ENCODE peak calls at places on chromosome 1, in five cellular contexts. H is HepG2, K is GM12878, G is upper lobe of left lung, L is K562. O is an unnamed sample.

GRCh38 chr1:224696891-224697765 is 81.0 kb downstream of the CNIH3 start:
- ATAC-seq in K (no peak), H (no peak), L (no peak), G (no peak), O (no peak)

GRCh38 chr1:156502749-156503671 is 2.4 kb upstream of the MEF2D start:
- ATAC-seq in G (peak; percentile 29), H (no peak), L (no peak), K (no peak), O (peak; percentile 33)

GRCh38 chr1:187692799-187693198 is 864.0 kb downstream of the PLA2G4A start:
- ATAC-seq in G (no peak), H (no peak), L (no peak), K (no peak), O (no peak)

GRCh38 chr1:162973381-162973795 is 95.8 kb upstream of the RGS4 start:
- ATAC-seq in G (no peak), L (no peak), K (no peak), H (no peak), O (no peak)

GRCh38 chr1:9068971-9069323 is 488 bp downstream of the SLC2A5 start:
- ATAC-seq in H (no peak), K (peak; percentile 6), L (no peak), G (no peak), O (peak; percentile 24)

GRCh38 chr1:118963456-118964430 is 24.4 kb downstream of the TBX15 start:
- ATAC-seq in L (peak; percentile 89), K (no peak), H (peak; percentile 74), G (peak; percentile 70), O (peak; percentile 85)

GRCh38 chr1:213374369-213374768 is 323.3 kb downstream of the RPS6KC1 start:
- ATAC-seq in G (peak; percentile 73), K (peak; percentile 96), H (peak; percentile 11), L (peak; percentile 95), O (no peak)

GRCh38 chr1:165644064-165644735 is 13.2 kb downstream of the MGST3 start:
- ATAC-seq in H (no peak), K (peak; percentile 42), G (no peak), L (no peak), O (no peak)

GRCh38 chr1:162530318-162530984 is 31.1 kb upstream of the UAP1 start:
- ATAC-seq in K (peak; percentile 99), H (no peak), G (peak; percentile 41), L (peak; percentile 57), O (no peak)

GRCh38 chr1:39452540-39452939 is 38.9 kb upstream of the BMP8A start:
- ATAC-seq in K (no peak), G (no peak), H (no peak), L (no peak), O (no peak)

GRCh38 chr1:84842748-84843231 is 50.2 kb downstream of the LPAR3 start:
- ATAC-seq in L (no peak), G (no peak), H (no peak), K (no peak), O (no peak)

GRCh38 chr1:40075251-40075650 is 21.8 kb downstream of the PPT1 start:
- ATAC-seq in H (no peak), L (no peak), G (no peak), K (no peak), O (no peak)

GRCh38 chr1:248851390-248851789 is 7.5 kb downstream of the ZNF692 start:
- ATAC-seq in L (peak; percentile 18), H (no peak), K (no peak), G (no peak), O (peak; percentile 6)

GRCh38 chr1:53316058-53316741 is 11.7 kb downstream of the LRP8 start:
- ATAC-seq in G (no peak), H (no peak), L (peak; percentile 70), K (peak; percentile 57), O (no peak)

GRCh38 chr1:157916895-157917294 is 75.3 kb upstream of the CD5L start:
- ATAC-seq in L (no peak), G (no peak), K (no peak), H (no peak), O (no peak)

GRCh38 chr1:56506314-56506743 is 73.0 kb downstream of the PLPP3 start:
- ATAC-seq in H (no peak), G (peak; percentile 48), L (no peak), K (no peak), O (peak; percentile 56)

GRCh38 chr1:5724847-5725246 is 267.4 kb downstream of the NPHP4 start:
- ATAC-seq in L (no peak), K (no peak), G (no peak), H (no peak), O (no peak)

GRCh38 chr1:49527606-49528305 is 496.0 kb downstream of the AGBL4 start:
- ATAC-seq in L (no peak), K (no peak), G (no peak), H (no peak), O (no peak)

GRCh38 chr1:14429577-14429976 is 168.9 kb upstream of the KAZN start:
- ATAC-seq in G (no peak), H (no peak), K (no peak), L (no peak), O (no peak)

GRCh38 chr1:228837817-228838716 is 102.8 kb downstream of the RHOU start:
- ATAC-seq in H (peak; percentile 89), L (peak; percentile 83), K (peak; percentile 80), G (peak; percentile 89), O (peak; percentile 84)

GRCh38 chr1:24393892-24394291 is 19.7 kb downstream of the STPG1 start:
- ATAC-seq in G (no peak), H (no peak), L (no peak), K (no peak), O (no peak)

GRCh38 chr1:14320986-14321385 is 277.5 kb upstream of the KAZN start:
- ATAC-seq in L (no peak), K (no peak), G (no peak), H (no peak), O (no peak)

GRCh38 chr1:67883069-67883468 is 49.8 kb upstream of the GNG12 start:
- ATAC-seq in L (no peak), K (no peak), G (peak; percentile 32), H (no peak), O (no peak)

GRCh38 chr1:185565314-185565713 is 168.9 kb upstream of the HMCN1 start:
- ATAC-seq in G (no peak), L (no peak), K (no peak), H (no peak), O (no peak)
- TF ChIP-seq EP300 in G (no peak), L (no peak), K (no peak), H (no peak), O (no peak)

GRCh38 chr1:31910933-31911332 is 27.2 kb downstream of the PTP4A2 start:
- ATAC-seq in G (no peak), K (peak; percentile 72), H (peak; percentile 77), L (no peak), O (no peak)
- TF ChIP-seq POLR2AphosphoS5 in G (no peak), K (no peak), H (no peak), L (no peak), O (no peak)

GRCh38 chr1:200998323-200998722 is 25.2 kb downstream of the KIF21B start:
- ATAC-seq in G (no peak), H (no peak), L (no peak), K (no peak), O (no peak)
- H3K27me3 ChIP-seq in G (no peaks in the 10 kb centered on the region), H (no peaks in the 10 kb centered on the region), L (no peaks in the 10 kb centered on the region), K (no peaks in the 10 kb centered on the region), O (no peaks in the 10 kb centered on the region)

DNA sequence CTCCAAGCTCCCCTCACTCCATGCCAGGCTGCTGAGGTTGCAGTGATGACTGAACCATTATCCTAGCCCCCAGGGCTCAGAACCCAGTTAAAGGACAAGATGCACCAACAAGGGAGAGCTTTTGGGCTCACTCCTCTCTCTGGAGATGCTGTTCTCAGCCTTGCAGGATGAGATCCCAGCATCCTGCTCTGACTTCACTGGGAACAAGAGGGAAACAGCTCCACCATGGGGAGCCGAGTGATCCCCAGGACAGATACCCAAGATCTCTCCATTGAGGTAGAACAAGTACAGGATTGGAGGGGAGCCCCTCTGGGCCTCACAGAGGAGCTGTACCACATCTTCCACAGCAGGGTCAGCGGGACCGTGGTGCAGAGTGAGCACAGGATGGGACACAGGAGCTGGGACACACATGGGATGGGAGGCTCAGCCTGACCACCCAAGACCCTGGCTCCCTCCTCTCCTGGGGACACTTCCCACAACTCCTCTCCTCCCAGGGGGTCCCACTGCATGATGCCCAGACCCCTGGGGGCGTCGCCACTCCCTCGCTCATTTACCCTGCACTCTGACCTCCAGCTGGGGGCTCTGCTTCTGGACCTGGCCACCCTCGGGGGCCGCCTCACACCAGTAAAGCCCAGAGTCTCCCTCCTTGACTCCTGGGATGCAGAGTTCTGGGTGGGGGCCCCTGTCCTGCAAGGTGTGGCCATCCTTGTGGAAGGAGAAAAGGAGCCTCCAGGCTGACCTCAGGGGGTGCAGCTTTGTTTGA is 18.6 kb upstream of the SLAMF9 start:
- ATAC-seq in H (no peak), G (no peak), K (no peak), L (no peak), O (no peak)
- TF ChIP-seq EP300 in H (no peak), G (no peak), K (no peak), L (no peak), O (no peak)

GRCh38 chr1:179441456-179441855 is 75.7 kb downstream of the AXDND1 start:
- ATAC-seq in G (no peak), L (no peak), K (no peak), H (peak; percentile 26), O (no peak)
- TF ChIP-seq POLR2AphosphoS5 in G (no peak), L (no peak), K (no peak), H (no peak), O (no peak)

DNA sequence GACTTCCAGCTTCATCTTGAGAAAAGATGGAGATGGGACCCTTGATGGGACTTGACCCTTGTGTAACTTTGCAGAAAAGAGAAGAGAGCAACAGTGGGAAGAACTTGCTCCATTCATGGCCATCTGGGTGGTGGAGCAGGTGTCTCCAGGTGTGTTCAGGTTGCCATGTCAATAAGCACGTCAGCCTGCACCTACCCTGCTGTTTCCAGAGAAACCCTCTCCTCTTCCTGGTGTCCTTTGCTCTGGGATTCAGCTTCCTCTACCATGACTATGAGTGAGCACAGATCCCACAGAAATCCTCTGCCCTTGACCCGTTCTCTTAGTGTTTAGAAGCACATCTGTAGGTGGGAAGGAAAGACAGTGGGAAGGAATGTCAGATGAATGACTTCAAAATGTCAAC is 21.8 kb upstream of the OTUD3 start:
- ATAC-seq in L (no peak), H (no peak), G (no peak), K (no peak), O (no peak)
- H3K27me3 ChIP-seq in L (peaks cover 9% of the 10 kb centered on the region), H (no peaks in the 10 kb centered on the region), G (no peaks in the 10 kb centered on the region), K (no peaks in the 10 kb centered on the region), O (peaks cover 19% of the 10 kb centered on the region)

GRCh38 chr1:109090415-109091195 is at the start of gene TMEM167B:
- ATAC-seq in G (peak; percentile 98), K (peak; percentile 89), L (peak; percentile 86), H (peak; percentile 88), O (peak; percentile 95)
- TF ChIP-seq EP300 in G (no peak), K (no peak), L (peak; percentile 78), H (peak; percentile 66), O (no peak)

DNA sequence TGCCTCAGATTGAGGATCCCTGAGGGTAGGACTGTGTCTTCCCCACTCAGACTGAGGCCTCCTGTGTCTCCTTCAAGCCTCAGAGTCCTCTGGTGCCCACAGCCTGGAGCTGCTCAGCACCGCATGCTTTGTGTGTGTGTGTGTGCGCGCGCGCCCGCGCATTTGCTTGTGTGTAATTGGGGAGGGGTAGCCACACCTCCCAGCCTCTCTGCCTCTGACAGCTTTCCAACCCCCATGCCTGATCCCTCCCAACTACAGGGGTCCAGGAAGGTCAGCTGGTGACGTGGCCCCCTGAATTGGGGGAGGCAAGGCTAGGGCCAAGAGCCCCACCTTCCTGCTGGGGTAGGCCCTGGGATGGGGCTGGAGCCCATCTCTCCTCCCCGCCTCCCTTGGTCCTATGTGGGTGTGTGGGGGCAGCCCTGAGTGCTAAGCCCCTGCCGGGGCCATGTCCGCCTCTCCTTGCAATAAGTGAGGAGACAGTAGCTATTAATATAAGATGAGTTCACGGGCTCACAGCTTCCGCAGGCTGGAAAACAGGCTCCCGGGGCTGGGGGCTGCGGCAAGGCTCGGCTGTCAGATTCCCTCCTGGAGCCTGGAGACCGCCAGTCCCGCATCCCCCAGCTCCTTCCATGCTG is 6.9 kb downstream of the GPR3 start:
- ATAC-seq in L (no peak), G (no peak), K (no peak), H (peak; percentile 19), O (no peak)
- TF ChIP-seq POLR2AphosphoS5 in L (no peak), G (no peak), K (no peak), H (no peak), O (no peak)